ENCODE peak calls at places on chromosomes 7 and 10, in five cellular contexts. G is head of caudate nucleus, L is left ventricle myocardium inferior, A is thoracic aorta, Q is AML-193. O is an unnamed sample.

GRCh38 chr10:25061711-25062455 is 45.5 kb downstream of the THNSL1 start:
- DNase-seq in G (no peak), L (no peak), A (no peak), Q (no peak), O (no peak)

GRCh38 chr7:27194641-27195379 is 5.1 kb downstream of the HOXA13 start:
- DNase-seq in G (no peak), L (no peak), A (no peak), Q (peak), O (no peak)

GRCh38 chr7:140867467-140868314 is 57.0 kb downstream of the BRAF start:
- DNase-seq in G (no peak), L (no peak), A (no peak), Q (no peak), O (no peak)

GRCh38 chr7:3300221-3300650 is 816 bp upstream of the SDK1 start:
- DNase-seq in G (no peak), L (no peak), A (no peak), Q (no peak), O (no peak)

GRCh38 chr10:63561421-63561820 is 40.2 kb downstream of the REEP3 start:
- DNase-seq in G (no peak), L (no peak), A (no peak), Q (no peak), O (peak)

GRCh38 chr10:132172091-132173066 is 14.4 kb upstream of the DPYSL4 start:
- DNase-seq in G (no peak), L (no peak), A (no peak), Q (no peak), O (no peak)

GRCh38 chr7:51328351-51328801 is 11.8 kb upstream of the COBL start:
- DNase-seq in G (no peak), L (no peak), A (no peak), Q (no peak), O (no peak)

GRCh38 chr7:22093003-22093402 is 147.3 kb upstream of the CDCA7L start:
- DNase-seq in G (no peak), L (no peak), A (no peak), Q (no peak), O (no peak)

GRCh38 chr7:46932656-46933424 is 649.1 kb downstream of the TNS3 start:
- DNase-seq in G (no peak), L (no peak), A (peak), Q (no peak), O (no peak)

GRCh38 chr7:130445008-130445407 is 4.2 kb upstream of the CEP41 start:
- DNase-seq in G (no peak), L (no peak), A (no peak), Q (no peak), O (no peak)

GRCh38 chr10:28120043-28120749 is 121.3 kb upstream of the ODAD2 start:
- DNase-seq in G (no peak), L (no peak), A (no peak), Q (no peak), O (no peak)

GRCh38 chr10:63760034-63760707 is 239.0 kb downstream of the REEP3 start:
- DNase-seq in G (no peak), L (no peak), A (no peak), Q (no peak), O (no peak)

GRCh38 chr7:151631968-151632749 is 112.5 kb upstream of the RHEB start:
- DNase-seq in G (peak), L (peak), A (no peak), Q (peak), O (peak)

GRCh38 chr7:1667566-1668485 is 2.3 kb upstream of the ELFN1 start:
- DNase-seq in G (peak), L (no peak), A (no peak), Q (no peak), O (no peak)

GRCh38 chr10:124763267-124763666 is 19.1 kb upstream of the FAM53B start:
- DNase-seq in G (no peak), L (no peak), A (no peak), Q (no peak), O (no peak)

O was measured in NCI-H1694 treated with DMSO at 0.1 percent for 48 hours.